ENCODE peak calls at places on chromosome 15, in six cellular contexts. One of them, this sample, is unnamed.

GRCh38 chr15:48721061-48721810 is 75.7 kb upstream of the FBN1 start:
- DNase-seq in PC-3: no peak
- DNase-seq in heart left ventricle: no peak
- DNase-seq in astrocyte: peak; percentile 85
- DNase-seq in lower lobe of right lung: no peak
- DNase-seq in brain microvascular endothelial cell: no peak
- DNase-seq in this sample: no peak

GRCh38 chr15:100663066-100663465 is 60.7 kb downstream of the ASB7 start:
- DNase-seq in PC-3: peak; percentile 25
- DNase-seq in heart left ventricle: no peak
- DNase-seq in astrocyte: no peak
- DNase-seq in lower lobe of right lung: no peak
- DNase-seq in brain microvascular endothelial cell: no peak
- DNase-seq in this sample: no peak

GRCh38 chr15:38069506-38069905 is 135.1 kb downstream of the TMCO5A start:
- DNase-seq in PC-3: peak; percentile 92
- DNase-seq in heart left ventricle: peak; percentile 35
- DNase-seq in astrocyte: peak; percentile 87
- DNase-seq in lower lobe of right lung: peak; percentile 76
- DNase-seq in brain microvascular endothelial cell: peak; percentile 87
- DNase-seq in this sample: peak; percentile 80

GRCh38 chr15:98875309-98875708 is 132.3 kb downstream of the PGPEP1L start:
- DNase-seq in PC-3: no peak
- DNase-seq in heart left ventricle: no peak
- DNase-seq in astrocyte: no peak
- DNase-seq in lower lobe of right lung: no peak
- DNase-seq in brain microvascular endothelial cell: no peak
- DNase-seq in this sample: no peak

GRCh38 chr15:31551323-31551722 is 224.7 kb downstream of the KLF13 start:
- DNase-seq in PC-3: no peak
- DNase-seq in heart left ventricle: no peak
- DNase-seq in astrocyte: no peak
- DNase-seq in lower lobe of right lung: no peak
- DNase-seq in brain microvascular endothelial cell: no peak
- DNase-seq in this sample: no peak

GRCh38 chr15:50315814-50316630 is 39.0 kb downstream of the GABPB1 start:
- DNase-seq in PC-3: peak; percentile 62
- DNase-seq in heart left ventricle: no peak
- DNase-seq in astrocyte: peak; percentile 25
- DNase-seq in lower lobe of right lung: no peak
- DNase-seq in brain microvascular endothelial cell: no peak
- DNase-seq in this sample: peak; percentile 45

GRCh38 chr15:77871838-77872371 is 205.6 kb downstream of the TBC1D2B start:
- DNase-seq in PC-3: no peak
- DNase-seq in heart left ventricle: peak; percentile 20
- DNase-seq in astrocyte: no peak
- DNase-seq in lower lobe of right lung: peak; percentile 30
- DNase-seq in brain microvascular endothelial cell: no peak
- DNase-seq in this sample: no peak

GRCh38 chr15:25801586-25802284 is 61.4 kb downstream of the ATP10A start:
- DNase-seq in PC-3: no peak
- DNase-seq in heart left ventricle: no peak
- DNase-seq in astrocyte: no peak
- DNase-seq in lower lobe of right lung: no peak
- DNase-seq in brain microvascular endothelial cell: no peak
- DNase-seq in this sample: no peak

GRCh38 chr15:57060799-57061198 is 142.4 kb downstream of the TCF12 start:
- DNase-seq in PC-3: peak; percentile 84
- DNase-seq in heart left ventricle: no peak
- DNase-seq in astrocyte: peak; percentile 90
- DNase-seq in lower lobe of right lung: no peak
- DNase-seq in brain microvascular endothelial cell: peak; percentile 88
- DNase-seq in this sample: peak; percentile 52

GRCh38 chr15:37880009-37880834 is 54.2 kb upstream of the TMCO5A start:
- DNase-seq in PC-3: peak; percentile 59
- DNase-seq in heart left ventricle: no peak
- DNase-seq in astrocyte: peak; percentile 82
- DNase-seq in lower lobe of right lung: no peak
- DNase-seq in brain microvascular endothelial cell: peak; percentile 44
- DNase-seq in this sample: peak; percentile 66

GRCh38 chr15:75143738-75144334 is 57.8 kb upstream of the C15orf39 start:
- DNase-seq in PC-3: no peak
- DNase-seq in heart left ventricle: no peak
- DNase-seq in astrocyte: no peak
- DNase-seq in lower lobe of right lung: no peak
- DNase-seq in brain microvascular endothelial cell: no peak
- DNase-seq in this sample: peak; percentile 19

GRCh38 chr15:101313041-101313761 is 18.2 kb upstream of the SNRPA1 start:
- DNase-seq in PC-3: no peak
- DNase-seq in heart left ventricle: no peak
- DNase-seq in astrocyte: no peak
- DNase-seq in lower lobe of right lung: no peak
- DNase-seq in brain microvascular endothelial cell: no peak
- DNase-seq in this sample: no peak

GRCh38 chr15:71329041-71329440 is 213.8 kb downstream of the THSD4 start:
- DNase-seq in PC-3: no peak
- DNase-seq in heart left ventricle: peak; percentile 61
- DNase-seq in astrocyte: peak; percentile 86
- DNase-seq in lower lobe of right lung: no peak
- DNase-seq in brain microvascular endothelial cell: peak; percentile 35
- DNase-seq in this sample: peak; percentile 50

GRCh38 chr15:92909131-92909781 is 9.1 kb downstream of the CHD2 start:
- DNase-seq in PC-3: no peak
- DNase-seq in heart left ventricle: no peak
- DNase-seq in astrocyte: peak; percentile 74
- DNase-seq in lower lobe of right lung: no peak
- DNase-seq in brain microvascular endothelial cell: no peak
- DNase-seq in this sample: no peak

GRCh38 chr15:73936181-73936580 is 9.9 kb downstream of the LOXL1 start:
- DNase-seq in PC-3: no peak
- DNase-seq in heart left ventricle: peak; percentile 51
- DNase-seq in astrocyte: no peak
- DNase-seq in lower lobe of right lung: peak; percentile 36
- DNase-seq in brain microvascular endothelial cell: no peak
- DNase-seq in this sample: no peak

GRCh38 chr15:84598993-84599392 is 1.8 kb upstream of the ZSCAN2 start:
- DNase-seq in PC-3: peak; percentile 62
- DNase-seq in heart left ventricle: no peak
- DNase-seq in astrocyte: peak; percentile 32
- DNase-seq in lower lobe of right lung: no peak
- DNase-seq in brain microvascular endothelial cell: peak; percentile 58
- DNase-seq in this sample: peak; percentile 72

GRCh38 chr15:65920121-65920520 is 50.8 kb downstream of the RAB11A start:
- DNase-seq in PC-3: no peak
- DNase-seq in heart left ventricle: no peak
- DNase-seq in astrocyte: no peak
- DNase-seq in lower lobe of right lung: no peak
- DNase-seq in brain microvascular endothelial cell: no peak
- DNase-seq in this sample: no peak

GRCh38 chr15:57537072-57537471 is 54.6 kb upstream of the MYZAP start:
- DNase-seq in PC-3: peak; percentile 32
- DNase-seq in heart left ventricle: no peak
- DNase-seq in astrocyte: peak; percentile 69
- DNase-seq in lower lobe of right lung: no peak
- DNase-seq in brain microvascular endothelial cell: peak; percentile 69
- DNase-seq in this sample: peak; percentile 77

GRCh38 chr15:68553994-68554715 is 24.6 kb upstream of the CORO2B start:
- DNase-seq in PC-3: peak; percentile 88
- DNase-seq in heart left ventricle: peak; percentile 63
- DNase-seq in astrocyte: no peak
- DNase-seq in lower lobe of right lung: no peak
- DNase-seq in brain microvascular endothelial cell: peak; percentile 51
- DNase-seq in this sample: peak; percentile 73

GRCh38 chr15:74976159-74976558 is 19.2 kb upstream of the SCAMP5 start:
- DNase-seq in PC-3: no peak
- DNase-seq in heart left ventricle: no peak
- DNase-seq in astrocyte: no peak
- DNase-seq in lower lobe of right lung: no peak
- DNase-seq in brain microvascular endothelial cell: no peak
- DNase-seq in this sample: no peak

GRCh38 chr15:85582719-85583089 is 202.3 kb downstream of the AKAP13 start:
- DNase-seq in PC-3: no peak
- DNase-seq in heart left ventricle: peak; percentile 80
- DNase-seq in astrocyte: peak; percentile 49
- DNase-seq in lower lobe of right lung: no peak
- DNase-seq in brain microvascular endothelial cell: no peak
- DNase-seq in this sample: peak; percentile 82

GRCh38 chr15:100572362-100572983 is 29.5 kb downstream of the LINS1 start:
- DNase-seq in PC-3: peak; percentile 58
- DNase-seq in heart left ventricle: no peak
- DNase-seq in astrocyte: no peak
- DNase-seq in lower lobe of right lung: no peak
- DNase-seq in brain microvascular endothelial cell: no peak
- DNase-seq in this sample: peak; percentile 52

GRCh38 chr15:75227663-75228280 is 26.1 kb downstream of the C15orf39 start:
- DNase-seq in PC-3: no peak
- DNase-seq in heart left ventricle: no peak
- DNase-seq in astrocyte: no peak
- DNase-seq in lower lobe of right lung: no peak
- DNase-seq in brain microvascular endothelial cell: no peak
- DNase-seq in this sample: no peak

GRCh38 chr15:101619615-101619865 is 32.6 kb downstream of the TM2D3 start:
- DNase-seq in PC-3: no peak
- DNase-seq in heart left ventricle: no peak
- DNase-seq in astrocyte: no peak
- DNase-seq in lower lobe of right lung: no peak
- DNase-seq in brain microvascular endothelial cell: no peak
- DNase-seq in this sample: no peak

GRCh38 chr15:83700082-83700481 is 46.2 kb downstream of the ADAMTSL3 start:
- DNase-seq in PC-3: no peak
- DNase-seq in heart left ventricle: no peak
- DNase-seq in astrocyte: no peak
- DNase-seq in lower lobe of right lung: no peak
- DNase-seq in brain microvascular endothelial cell: no peak
- DNase-seq in this sample: no peak

GRCh38 chr15:82847703-82848102 is 38.3 kb downstream of the WHAMM start:
- DNase-seq in PC-3: no peak
- DNase-seq in heart left ventricle: no peak
- DNase-seq in astrocyte: no peak
- DNase-seq in lower lobe of right lung: no peak
- DNase-seq in brain microvascular endothelial cell: no peak
- DNase-seq in this sample: no peak

GRCh38 chr15:84079885-84080777 is 155.4 kb upstream of the GOLGA6L4 start:
- DNase-seq in PC-3: no peak
- DNase-seq in heart left ventricle: peak; percentile 28
- DNase-seq in astrocyte: peak; percentile 26
- DNase-seq in lower lobe of right lung: peak; percentile 59
- DNase-seq in brain microvascular endothelial cell: no peak
- DNase-seq in this sample: peak; percentile 70

GRCh38 chr15:67035886-67036285 is 29.5 kb upstream of the SMAD3 start:
- DNase-seq in PC-3: no peak
- DNase-seq in heart left ventricle: no peak
- DNase-seq in astrocyte: no peak
- DNase-seq in lower lobe of right lung: no peak
- DNase-seq in brain microvascular endothelial cell: no peak
- DNase-seq in this sample: no peak

GRCh38 chr15:39935241-39935640 is 1.3 kb downstream of the EIF2AK4 start:
- DNase-seq in PC-3: no peak
- DNase-seq in heart left ventricle: no peak
- DNase-seq in astrocyte: no peak
- DNase-seq in lower lobe of right lung: no peak
- DNase-seq in brain microvascular endothelial cell: no peak
- DNase-seq in this sample: no peak
- H3K4me3 ChIP-seq in PC-3: peak overlapping the region; percentile 83
- H3K4me3 ChIP-seq in heart left ventricle: peak overlapping the region; percentile 90
- H3K4me3 ChIP-seq in astrocyte: peak overlapping the region; percentile 95
- H3K4me3 ChIP-seq in lower lobe of right lung: peak overlapping the region; percentile 74
- H3K4me3 ChIP-seq in brain microvascular endothelial cell: no peak overlapping the region
- H3K4me3 ChIP-seq in this sample: peak overlapping the region; percentile 73

DNA sequence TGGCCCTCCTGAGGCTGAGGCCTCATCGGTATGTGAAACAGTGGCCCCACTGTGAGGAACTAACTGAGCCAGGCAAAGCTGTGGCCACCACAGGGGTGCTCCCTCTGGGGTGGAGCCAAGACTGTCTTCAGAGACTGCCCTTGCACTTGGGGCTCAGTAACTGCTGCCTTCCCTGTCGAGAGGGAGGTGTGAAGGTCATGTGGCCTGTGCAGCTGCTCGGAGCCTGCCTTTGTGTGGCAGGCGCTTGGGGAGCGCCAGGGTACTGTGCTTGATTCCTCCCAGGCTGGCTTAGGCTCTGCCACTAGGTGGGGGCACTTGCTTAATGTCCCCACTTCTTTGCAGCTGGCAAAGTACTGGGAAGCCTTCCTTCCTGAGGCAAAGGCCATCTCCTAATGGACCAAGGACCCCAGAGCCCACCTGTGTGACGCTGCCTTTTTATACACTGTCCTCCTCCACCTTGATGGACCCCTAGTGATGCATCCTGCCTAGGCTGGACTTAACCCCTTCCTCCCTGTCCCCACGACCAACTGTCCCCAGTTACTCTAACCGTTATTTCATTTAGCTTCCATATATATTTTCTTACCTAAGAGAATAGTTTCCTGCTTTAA is 14.2 kb upstream of the SNX22 start:
- DNase-seq in PC-3: no peak
- DNase-seq in heart left ventricle: no peak
- DNase-seq in astrocyte: no peak
- DNase-seq in lower lobe of right lung: no peak
- DNase-seq in brain microvascular endothelial cell: no peak
- DNase-seq in this sample: no peak
- TF ChIP-seq CTCF in PC-3: no peak
- TF ChIP-seq CTCF in heart left ventricle: no peak
- TF ChIP-seq CTCF in astrocyte: no peak
- TF ChIP-seq CTCF in lower lobe of right lung: no peak
- TF ChIP-seq CTCF in brain microvascular endothelial cell: peak; percentile 8
- TF ChIP-seq CTCF in this sample: no peak

GRCh38 chr15:64850778-64851502 is 9.2 kb downstream of the PLEKHO2 start:
- DNase-seq in PC-3: no peak
- DNase-seq in heart left ventricle: no peak
- DNase-seq in astrocyte: no peak
- DNase-seq in lower lobe of right lung: no peak
- DNase-seq in brain microvascular endothelial cell: no peak
- DNase-seq in this sample: no peak
- H3K36me3 ChIP-seq in PC-3: no peaks in the 10 kb centered on the region
- H3K36me3 ChIP-seq in heart left ventricle: peaks cover 100% of the 10 kb centered on the region
- H3K36me3 ChIP-seq in astrocyte: peaks cover 3% of the 10 kb centered on the region
- H3K36me3 ChIP-seq in lower lobe of right lung: peaks cover 69% of the 10 kb centered on the region
- H3K36me3 ChIP-seq in brain microvascular endothelial cell: peaks cover 32% of the 10 kb centered on the region
- H3K36me3 ChIP-seq in this sample: peaks cover 2% of the 10 kb centered on the region

GRCh38 chr15:64844576-64845140 is 2.9 kb downstream of the PLEKHO2 start:
- DNase-seq in PC-3: no peak
- DNase-seq in heart left ventricle: no peak
- DNase-seq in astrocyte: no peak
- DNase-seq in lower lobe of right lung: no peak
- DNase-seq in brain microvascular endothelial cell: no peak
- DNase-seq in this sample: no peak
- H3K4me3 ChIP-seq in PC-3: no peak overlapping the region
- H3K4me3 ChIP-seq in heart left ventricle: peak overlapping the region; percentile 99
- H3K4me3 ChIP-seq in astrocyte: no peak overlapping the region
- H3K4me3 ChIP-seq in lower lobe of right lung: peak overlapping the region; percentile 74
- H3K4me3 ChIP-seq in brain microvascular endothelial cell: peak overlapping the region; percentile 15
- H3K4me3 ChIP-seq in this sample: no peak overlapping the region